ENCODE peak calls at places on chromosomes 11 and 22, in five cellular contexts. L, Y, K, J and M are unnamed samples.

GRCh38 chr22:48720662-48721393 is 1106.8 kb downstream of the BRD1 start:
- DNase-seq in L (no peak), Y (no peak), K (no peak), J (no peak), M (no peak)

GRCh38 chr11:83042966-83043711 is 28.6 kb downstream of the RAB30 start:
- DNase-seq in L (no peak), Y (no peak), K (no peak), J (peak), M (no peak)

GRCh38 chr11:31812392-31813241 is 1.5 kb upstream of the PAX6 start:
- DNase-seq in L (no peak), Y (no peak), K (no peak), J (no peak), M (no peak)

GRCh38 chr11:109193880-109194279 is 228.1 kb upstream of the C11orf87 start:
- DNase-seq in L (no peak), Y (no peak), K (no peak), J (no peak), M (no peak)

GRCh38 chr11:8989411-8989810 is 14.4 kb downstream of the NRIP3 start:
- DNase-seq in L (no peak), Y (no peak), K (no peak), J (peak), M (no peak)

GRCh38 chr11:12244156-12244555 is 133.2 kb upstream of the PARVA start:
- DNase-seq in L (no peak), Y (no peak), K (peak), J (no peak), M (no peak)

GRCh38 chr11:1218256-1218787 is 4.5 kb upstream of the MUC5B start:
- DNase-seq in L (no peak), Y (no peak), K (no peak), J (no peak), M (no peak)

GRCh38 chr11:30917859-30918478 is 331.8 kb upstream of the MPPED2 start:
- DNase-seq in L (peak), Y (peak), K (no peak), J (peak), M (peak)

GRCh38 chr11:59187587-59187986 is 15.7 kb downstream of the DTX4 start:
- DNase-seq in L (no peak), Y (no peak), K (no peak), J (no peak), M (peak)

GRCh38 chr11:110373061-110373702 is 56.6 kb upstream of the FDX1 start:
- DNase-seq in L (peak), Y (no peak), K (no peak), J (peak), M (no peak)

GRCh38 chr11:26553182-26553581 is 18.9 kb downstream of the MUC15 start:
- DNase-seq in L (no peak), Y (no peak), K (no peak), J (no peak), M (no peak)

GRCh38 chr11:60960405-60960804 is 8.4 kb upstream of the SLC15A3 start:
- DNase-seq in L (no peak), Y (no peak), K (no peak), J (no peak), M (no peak)

GRCh38 chr11:83070044-83070877 is 1.4 kb downstream of the RAB30 start:
- DNase-seq in L (peak), Y (no peak), K (no peak), J (peak), M (no peak)

GRCh38 chr11:129391350-129391749 is 15.7 kb downstream of the BARX2 start:
- DNase-seq in L (no peak), Y (no peak), K (no peak), J (no peak), M (no peak)

GRCh38 chr11:97966901-97967300 is 1053.8 kb upstream of the CNTN5 start:
- DNase-seq in L (no peak), Y (no peak), K (no peak), J (no peak), M (no peak)

GRCh38 chr11:120509346-120510053 is 2.0 kb upstream of the GRIK4 start:
- DNase-seq in L (no peak), Y (no peak), K (no peak), J (peak), M (no peak)

GRCh38 chr11:108635106-108635505 is 29.8 kb upstream of the DDX10 start:
- DNase-seq in L (peak), Y (no peak), K (no peak), J (no peak), M (no peak)

GRCh38 chr11:57249384-57250319 is 12.6 kb upstream of the APLNR start:
- DNase-seq in L (peak), Y (peak), K (peak), J (peak), M (peak)